ENCODE peak calls at places on chromosomes 11 and 22, in seven cellular contexts. T is neuronal stem cell, N is mesendoderm, Y is IMR-90, K is mesenchymal stem cell, O is H1, Z is trophoblast cell. F is an unnamed sample.

GRCh38 chr11:61699737-61700160 is 19.6 kb downstream of the DAGLA start:
- DNase-seq in T (no peak), N (no peak), Y (no peak), K (no peak), O (no peak), Z (no peak), F (no peak)

GRCh38 chr11:16801288-16801980 is 63.0 kb downstream of the C11orf58 start:
- DNase-seq in T (no peak), N (no peak), Y (no peak), K (no peak), O (no peak), Z (no peak), F (no peak)

GRCh38 chr11:44592125-44592643 is 26.7 kb downstream of the CD82 start:
- DNase-seq in T (no peak), N (no peak), Y (peak), K (peak), O (no peak), Z (peak), F (no peak)

GRCh38 chr11:34356918-34357645 is 728 bp downstream of the ABTB2 start:
- DNase-seq in T (peak), N (peak), Y (peak), K (peak), O (no peak), Z (peak), F (peak)

GRCh38 chr11:125244166-125244565 is 79.6 kb downstream of the PKNOX2 start:
- DNase-seq in T (no peak), N (no peak), Y (no peak), K (no peak), O (no peak), Z (no peak), F (no peak)

GRCh38 chr11:64619811-64620285 is 28.8 kb downstream of the SLC22A12 start:
- DNase-seq in T (no peak), N (peak), Y (peak), K (peak), O (no peak), Z (no peak), F (peak)

GRCh38 chr11:8262552-8263108 is 1.0 kb downstream of the LMO1 start:
- DNase-seq in T (peak), N (peak), Y (peak), K (peak), O (no peak), Z (peak), F (peak)

GRCh38 chr11:132715041-132715440 is 817.3 kb downstream of the OPCML start:
- DNase-seq in T (no peak), N (no peak), Y (peak), K (no peak), O (no peak), Z (no peak), F (no peak)

GRCh38 chr11:41848349-41848748 is 388.9 kb upstream of the LRRC4C start:
- DNase-seq in T (no peak), N (no peak), Y (no peak), K (no peak), O (no peak), Z (no peak), F (no peak)

GRCh38 chr11:119721129-119722120 is 7.6 kb downstream of the NECTIN1 start:
- DNase-seq in T (peak), N (peak), Y (no peak), K (peak), O (no peak), Z (peak), F (peak)

GRCh38 chr22:27993774-27994350 is 74.8 kb upstream of the PITPNB start:
- DNase-seq in T (no peak), N (no peak), Y (no peak), K (no peak), O (no peak), Z (no peak), F (no peak)

GRCh38 chr11:73528877-73529530 is 68.9 kb downstream of the FAM168A start:
- DNase-seq in T (no peak), N (peak), Y (no peak), K (no peak), O (no peak), Z (no peak), F (no peak)

GRCh38 chr11:75543808-75544207 is 18.1 kb upstream of the GDPD5 start:
- DNase-seq in T (no peak), N (no peak), Y (no peak), K (no peak), O (no peak), Z (no peak), F (no peak)

GRCh38 chr11:47523491-47524199 is 29.3 kb downstream of the CELF1 start:
- DNase-seq in T (no peak), N (peak), Y (peak), K (peak), O (no peak), Z (peak), F (no peak)

GRCh38 chr11:69040581-69041260 is 8.0 kb upstream of the TPCN2 start:
- DNase-seq in T (no peak), N (peak), Y (peak), K (peak), O (no peak), Z (peak), F (no peak)

GRCh38 chr22:35633520-35633919 is 14.7 kb upstream of the APOL6 start:
- DNase-seq in T (no peak), N (no peak), Y (no peak), K (no peak), O (no peak), Z (no peak), F (no peak)

GRCh38 chr22:38699784-38700183 is 959 bp downstream of the JOSD1 start:
- DNase-seq in T (no peak), N (peak), Y (peak), K (peak), O (no peak), Z (peak), F (no peak)

GRCh38 chr22:46835693-46836092 is 73.2 kb downstream of the TBC1D22A start:
- DNase-seq in T (no peak), N (no peak), Y (no peak), K (no peak), O (no peak), Z (no peak), F (no peak)

GRCh38 chr22:46309526-46310085 is 12.9 kb downstream of the GTSE1 start:
- DNase-seq in T (no peak), N (no peak), Y (no peak), K (no peak), O (no peak), Z (no peak), F (no peak)

GRCh38 chr11:47992959-47993820 is 12.8 kb downstream of the PTPRJ start:
- DNase-seq in T (no peak), N (peak), Y (peak), K (peak), O (no peak), Z (no peak), F (no peak)

GRCh38 chr11:94749367-94749766 is 18.8 kb upstream of the AMOTL1 start:
- DNase-seq in T (no peak), N (no peak), Y (no peak), K (no peak), O (no peak), Z (peak), F (no peak)
- H3K23ac ChIP-seq in T (no peak), N (no peak), Y (no peak), K (no peak), O (no peak), Z (no peak), F (no peak)

DNA sequence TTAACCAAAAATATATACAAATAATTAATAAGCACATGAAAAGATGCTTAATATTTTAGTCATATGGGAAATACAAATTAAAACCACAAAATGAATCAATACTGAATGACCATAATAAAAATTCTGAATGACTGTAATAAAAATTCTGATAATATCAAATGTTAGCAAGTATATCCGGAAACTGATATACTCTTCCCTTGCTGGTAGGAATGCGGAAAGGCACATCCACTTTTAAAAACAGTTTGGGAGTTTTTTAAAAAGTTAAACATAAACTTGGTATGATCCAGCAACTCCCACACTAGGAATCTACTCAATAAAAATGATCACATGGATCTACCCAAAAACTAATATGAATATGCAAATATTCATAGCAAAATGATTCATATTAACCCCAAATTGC is 30.8 kb upstream of the GRIA4 start:
- DNase-seq in T (no peak), N (no peak), Y (no peak), K (no peak), O (no peak), Z (no peak), F (no peak)
- H3K23ac ChIP-seq in T (no peak), N (no peak), Y (no peak), K (no peak), O (no peak), Z (no peak), F (no peak)

DNA sequence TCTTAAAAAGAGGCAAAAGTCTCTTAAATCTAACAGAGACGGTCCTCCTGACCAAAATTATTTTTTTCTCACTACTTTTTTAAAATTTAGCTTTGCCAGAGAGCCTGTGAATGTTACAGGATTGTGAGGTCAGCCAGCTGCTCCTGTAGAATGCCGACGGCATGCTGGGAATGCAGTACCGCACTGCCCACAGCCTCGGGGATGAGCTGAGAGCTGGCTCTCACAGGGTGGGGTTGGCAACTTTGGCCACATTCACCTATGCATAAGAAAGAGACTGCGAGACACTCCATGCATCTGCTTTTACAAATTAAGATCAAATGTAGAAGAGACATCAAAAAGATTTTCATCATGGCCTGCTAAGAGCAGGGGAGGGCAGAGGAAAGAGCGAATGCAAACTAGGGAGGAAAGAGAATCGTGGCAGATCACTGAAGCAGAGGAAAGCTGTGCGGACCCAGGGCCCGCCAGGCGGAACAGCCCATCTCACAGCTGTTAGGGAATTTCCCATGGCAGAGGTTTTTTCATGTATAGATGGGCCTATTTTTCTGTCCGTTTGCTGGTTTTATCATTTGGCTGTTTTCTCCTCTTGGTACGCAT is 49.7 kb upstream of the SPATA19 start:
- DNase-seq in T (no peak), N (peak), Y (no peak), K (no peak), O (no peak), Z (peak), F (peak)
- H3K23ac ChIP-seq in T (no peak), N (no peak), Y (no peak), K (no peak), O (no peak), Z (no peak), F (no peak)

GRCh38 chr22:41908409-41909289 is 6.2 kb downstream of the SHISA8 start:
- DNase-seq in T (no peak), N (no peak), Y (no peak), K (no peak), O (no peak), Z (no peak), F (peak)

GRCh38 chr22:41909290-41910049 is 5.4 kb downstream of the SHISA8 start:
- DNase-seq in T (no peak), N (no peak), Y (no peak), K (no peak), O (no peak), Z (peak), F (peak)

GRCh38 chr22:41911292-41911611 is 3.6 kb downstream of the SHISA8 start:
- DNase-seq in T (no peak), N (no peak), Y (no peak), K (no peak), O (no peak), Z (no peak), F (peak)

GRCh38 chr22:41910599-41911291 is 4.1 kb downstream of the SHISA8 start:
- DNase-seq in T (no peak), N (no peak), Y (no peak), K (no peak), O (no peak), Z (peak), F (no peak)

GRCh38 chr22:41910050-41910598 is 4.8 kb downstream of the SHISA8 start:
- DNase-seq in T (no peak), N (peak), Y (no peak), K (no peak), O (no peak), Z (peak), F (peak)
- H3K23ac ChIP-seq in T (peak), N (no peak), Y (no peak), K (peak), O (no peak), Z (no peak), F (no peak)

GRCh38 chr22:44425356-44425755 is 72.7 kb downstream of the RTL6 start:
- DNase-seq in T (no peak), N (peak), Y (peak), K (peak), O (no peak), Z (no peak), F (no peak)
- H3K23ac ChIP-seq in T (no peak), N (no peak), Y (no peak), K (no peak), O (no peak), Z (no peak), F (no peak)

GRCh38 chr11:111518668-111519067 is 4.1 kb downstream of the HOATZ start:
- DNase-seq in T (no peak), N (no peak), Y (no peak), K (no peak), O (no peak), Z (no peak), F (no peak)
- H3K23ac ChIP-seq in T (no peak), N (no peak), Y (no peak), K (no peak), O (no peak), Z (no peak), F (no peak)

GRCh38 chr22:19069451-19069850 is 52.8 kb downstream of the DGCR2 start:
- DNase-seq in T (no peak), N (no peak), Y (no peak), K (no peak), O (no peak), Z (no peak), F (no peak)

GRCh38 chr22:19066531-19067271 is 55.5 kb downstream of the DGCR2 start:
- DNase-seq in T (no peak), N (no peak), Y (peak), K (peak), O (no peak), Z (no peak), F (no peak)

GRCh38 chr22:19067696-19068348 is 54.4 kb downstream of the DGCR2 start:
- DNase-seq in T (no peak), N (no peak), Y (no peak), K (no peak), O (no peak), Z (no peak), F (no peak)

GRCh38 chr22:19068784-19069271 is 53.4 kb downstream of the DGCR2 start:
- DNase-seq in T (no peak), N (no peak), Y (no peak), K (no peak), O (no peak), Z (no peak), F (no peak)

GRCh38 chr22:19070397-19071169 is 51.6 kb downstream of the DGCR2 start:
- DNase-seq in T (no peak), N (peak), Y (no peak), K (no peak), O (no peak), Z (no peak), F (no peak)
- H3K23ac ChIP-seq in T (no peak), N (no peak), Y (no peak), K (no peak), O (no peak), Z (no peak), F (no peak)

GRCh38 chr11:114610550-114610949 is 15.0 kb upstream of the NXPE4 start:
- DNase-seq in T (no peak), N (no peak), Y (no peak), K (no peak), O (no peak), Z (no peak), F (no peak)
- H3K23ac ChIP-seq in T (no peak), N (no peak), Y (no peak), K (no peak), O (no peak), Z (no peak), F (no peak)

GRCh38 chr11:112834277-112834755 is 126.9 kb upstream of the NCAM1 start:
- DNase-seq in T (no peak), N (peak), Y (no peak), K (no peak), O (no peak), Z (no peak), F (no peak)
- H3K23ac ChIP-seq in T (no peak), N (no peak), Y (no peak), K (no peak), O (no peak), Z (no peak), F (no peak)

F was measured in H9.